ENCODE peak calls at places on chromosomes 6 and 20, in ten cellular contexts. One of them, this sample, is unnamed.

GRCh38 chr6:97867177-97867576 is 584.2 kb upstream of the MMS22L start:
- DNase-seq in heart left ventricle: no peak
- DNase-seq in MM.1S: no peak
- DNase-seq in neural progenitor cell: no peak
- DNase-seq in thyroid gland: no peak
- DNase-seq in pancreas: no peak
- DNase-seq in CD4-positive, alpha-beta memory T cell: no peak
- DNase-seq in fibroblast of lung: no peak
- DNase-seq in tibial nerve: no peak
- DNase-seq in spleen: no peak
- DNase-seq in this sample: no peak

GRCh38 chr6:43509984-43510826 is at the start of gene LRRC73:
- DNase-seq in spleen: peak; percentile 97
- DNase-seq in fibroblast of lung: peak; percentile 77
- DNase-seq in neural progenitor cell: peak; percentile 94
- DNase-seq in tibial nerve: peak; percentile 76
- DNase-seq in pancreas: peak; percentile 87
- DNase-seq in heart left ventricle: peak; percentile 89
- DNase-seq in thyroid gland: peak; percentile 86
- DNase-seq in CD4-positive, alpha-beta memory T cell: peak; percentile 77
- DNase-seq in MM.1S: peak; percentile 80
- DNase-seq in this sample: peak; percentile 62

GRCh38 chr6:168045141-168045691 is 33.8 kb downstream of the FRMD1 start:
- DNase-seq in neural progenitor cell: no peak
- DNase-seq in fibroblast of lung: no peak
- DNase-seq in pancreas: no peak
- DNase-seq in CD4-positive, alpha-beta memory T cell: no peak
- DNase-seq in tibial nerve: no peak
- DNase-seq in MM.1S: no peak
- DNase-seq in thyroid gland: no peak
- DNase-seq in spleen: peak; percentile 65
- DNase-seq in heart left ventricle: no peak
- DNase-seq in this sample: no peak

GRCh38 chr20:5126512-5127203 is at the start of gene CDS2:
- DNase-seq in fibroblast of lung: peak; percentile 98
- DNase-seq in pancreas: peak; percentile 100
- DNase-seq in thyroid gland: peak; percentile 100
- DNase-seq in tibial nerve: peak; percentile 99
- DNase-seq in heart left ventricle: peak; percentile 100
- DNase-seq in MM.1S: peak; percentile 99
- DNase-seq in neural progenitor cell: peak; percentile 100
- DNase-seq in spleen: peak; percentile 100
- DNase-seq in CD4-positive, alpha-beta memory T cell: peak; percentile 99
- DNase-seq in this sample: peak; percentile 99

GRCh38 chr6:77383026-77383425 is 80.3 kb downstream of the HTR1B start:
- DNase-seq in neural progenitor cell: no peak
- DNase-seq in heart left ventricle: no peak
- DNase-seq in CD4-positive, alpha-beta memory T cell: no peak
- DNase-seq in spleen: no peak
- DNase-seq in thyroid gland: no peak
- DNase-seq in tibial nerve: no peak
- DNase-seq in MM.1S: no peak
- DNase-seq in fibroblast of lung: no peak
- DNase-seq in pancreas: no peak
- DNase-seq in this sample: no peak

GRCh38 chr6:168927026-168927425 is 326.6 kb downstream of the THBS2 start:
- DNase-seq in spleen: no peak
- DNase-seq in tibial nerve: no peak
- DNase-seq in pancreas: no peak
- DNase-seq in MM.1S: no peak
- DNase-seq in heart left ventricle: no peak
- DNase-seq in fibroblast of lung: no peak
- DNase-seq in thyroid gland: no peak
- DNase-seq in neural progenitor cell: no peak
- DNase-seq in CD4-positive, alpha-beta memory T cell: no peak
- DNase-seq in this sample: no peak

GRCh38 chr20:32278199-32278643 is 770 bp downstream of the KIF3B start:
- DNase-seq in thyroid gland: no peak
- DNase-seq in pancreas: no peak
- DNase-seq in neural progenitor cell: no peak
- DNase-seq in MM.1S: no peak
- DNase-seq in fibroblast of lung: no peak
- DNase-seq in tibial nerve: no peak
- DNase-seq in spleen: no peak
- DNase-seq in heart left ventricle: no peak
- DNase-seq in CD4-positive, alpha-beta memory T cell: peak; percentile 8
- DNase-seq in this sample: peak; percentile 3

GRCh38 chr20:13284830-13285229 is 63.8 kb downstream of the ISM1 start:
- DNase-seq in tibial nerve: no peak
- DNase-seq in spleen: no peak
- DNase-seq in neural progenitor cell: no peak
- DNase-seq in CD4-positive, alpha-beta memory T cell: no peak
- DNase-seq in pancreas: no peak
- DNase-seq in fibroblast of lung: no peak
- DNase-seq in thyroid gland: no peak
- DNase-seq in MM.1S: no peak
- DNase-seq in heart left ventricle: no peak
- DNase-seq in this sample: no peak

GRCh38 chr6:21935561-21936028 is 342.0 kb downstream of the SOX4 start:
- DNase-seq in neural progenitor cell: peak; percentile 53
- DNase-seq in spleen: no peak
- DNase-seq in heart left ventricle: no peak
- DNase-seq in thyroid gland: peak; percentile 41
- DNase-seq in fibroblast of lung: peak; percentile 60
- DNase-seq in MM.1S: no peak
- DNase-seq in CD4-positive, alpha-beta memory T cell: no peak
- DNase-seq in tibial nerve: no peak
- DNase-seq in pancreas: peak; percentile 5
- DNase-seq in this sample: peak; percentile 50

GRCh38 chr20:47233333-47234188 is 122.9 kb downstream of the ZMYND8 start:
- DNase-seq in tibial nerve: no peak
- DNase-seq in neural progenitor cell: no peak
- DNase-seq in fibroblast of lung: peak; percentile 28
- DNase-seq in MM.1S: no peak
- DNase-seq in spleen: no peak
- DNase-seq in CD4-positive, alpha-beta memory T cell: no peak
- DNase-seq in pancreas: no peak
- DNase-seq in heart left ventricle: no peak
- DNase-seq in thyroid gland: no peak
- DNase-seq in this sample: no peak

GRCh38 chr6:109454483-109455160 is 950 bp downstream of the MICAL1 start:
- DNase-seq in neural progenitor cell: no peak
- DNase-seq in fibroblast of lung: peak; percentile 26
- DNase-seq in heart left ventricle: peak; percentile 43
- DNase-seq in spleen: peak; percentile 94
- DNase-seq in tibial nerve: no peak
- DNase-seq in pancreas: no peak
- DNase-seq in CD4-positive, alpha-beta memory T cell: peak; percentile 82
- DNase-seq in thyroid gland: peak; percentile 21
- DNase-seq in MM.1S: peak; percentile 61
- DNase-seq in this sample: peak; percentile 14

DNA sequence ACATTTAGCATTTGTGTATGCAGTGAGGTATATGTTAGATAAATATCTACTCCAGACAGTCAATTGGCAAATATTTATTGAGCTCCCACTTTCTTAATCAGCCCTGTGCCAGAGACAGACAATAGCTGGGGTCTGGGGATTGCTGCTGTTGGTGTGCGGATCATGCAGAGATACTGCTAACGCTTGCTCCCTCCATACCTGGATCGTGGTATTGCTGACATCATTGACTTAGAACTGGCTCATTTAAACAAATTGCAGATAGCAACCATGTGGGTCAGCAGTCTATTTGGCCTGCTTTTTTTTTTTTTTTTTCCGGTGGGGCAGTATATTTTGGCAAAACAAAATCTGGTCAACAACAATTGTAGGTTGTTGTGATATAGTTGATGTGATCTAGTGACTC is 9.5 kb downstream of the ARID1B start:
- DNase-seq in CD4-positive, alpha-beta memory T cell: no peak
- DNase-seq in pancreas: no peak
- DNase-seq in tibial nerve: no peak
- DNase-seq in spleen: no peak
- DNase-seq in heart left ventricle: no peak
- DNase-seq in MM.1S: no peak
- DNase-seq in neural progenitor cell: no peak
- DNase-seq in thyroid gland: no peak
- DNase-seq in fibroblast of lung: no peak
- DNase-seq in this sample: no peak
- H3K36me3 ChIP-seq in CD4-positive, alpha-beta memory T cell: no peaks in the 10 kb centered on the region
- H3K36me3 ChIP-seq in pancreas: no peaks in the 10 kb centered on the region
- H3K36me3 ChIP-seq in tibial nerve: no peaks in the 10 kb centered on the region
- H3K36me3 ChIP-seq in spleen: peaks cover 8% of the 10 kb centered on the region
- H3K36me3 ChIP-seq in heart left ventricle: no peaks in the 10 kb centered on the region
- H3K36me3 ChIP-seq in MM.1S: no peaks in the 10 kb centered on the region
- H3K36me3 ChIP-seq in neural progenitor cell: no peaks in the 10 kb centered on the region
- H3K36me3 ChIP-seq in thyroid gland: no peaks in the 10 kb centered on the region
- H3K36me3 ChIP-seq in fibroblast of lung: no peaks in the 10 kb centered on the region
- H3K36me3 ChIP-seq in this sample: no peaks in the 10 kb centered on the region

DNA sequence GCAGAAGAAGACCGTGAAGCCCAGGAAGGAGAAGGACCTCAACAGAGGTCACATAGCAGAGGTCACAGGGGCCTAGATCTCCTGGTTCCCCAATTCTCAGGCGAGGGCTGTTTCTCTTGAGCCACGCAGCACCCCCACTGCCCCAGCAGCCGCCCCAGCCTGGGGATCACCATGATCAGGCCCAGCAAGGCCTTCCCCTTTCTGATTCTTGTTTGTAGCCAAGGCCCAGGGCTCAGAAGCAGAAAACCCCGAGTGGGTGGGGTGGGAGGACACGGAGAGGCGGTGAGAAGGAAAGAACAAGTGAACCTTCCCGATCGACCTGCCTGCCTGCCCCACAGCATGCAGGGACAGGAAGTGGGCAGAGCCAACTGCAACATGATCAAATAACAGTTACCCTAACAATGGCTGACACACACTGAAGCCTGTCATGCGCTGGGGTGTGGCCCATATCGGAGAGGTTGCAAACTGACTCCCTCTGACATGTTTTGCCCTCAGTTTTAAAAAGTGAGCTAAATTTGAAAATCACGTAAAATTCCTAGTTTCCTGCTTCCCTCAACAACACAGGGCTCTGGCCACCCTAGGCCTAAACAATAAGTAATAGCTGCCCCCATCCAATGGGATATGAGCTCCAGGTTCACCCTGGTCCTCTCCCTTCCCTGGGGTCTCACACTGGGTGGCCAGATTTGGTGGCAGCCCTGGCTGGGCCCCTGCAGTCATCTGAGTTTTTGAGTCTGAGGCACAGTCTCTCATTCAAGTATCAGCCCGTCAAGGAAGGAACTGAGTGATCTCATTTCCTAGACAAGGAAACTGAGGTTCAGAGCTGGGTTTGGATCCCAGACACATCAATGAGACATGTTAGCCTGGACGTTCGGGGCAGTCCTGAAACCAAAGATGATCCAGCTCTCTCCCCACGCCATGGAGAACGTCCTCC is 6.5 kb downstream of the PEDS1 start:
- DNase-seq in fibroblast of lung: peak; percentile 34
- DNase-seq in thyroid gland: no peak
- DNase-seq in heart left ventricle: no peak
- DNase-seq in tibial nerve: no peak
- DNase-seq in neural progenitor cell: peak; percentile 46
- DNase-seq in pancreas: no peak
- DNase-seq in MM.1S: no peak
- DNase-seq in spleen: peak; percentile 92
- DNase-seq in CD4-positive, alpha-beta memory T cell: peak; percentile 84
- DNase-seq in this sample: no peak
- H3K4me3 ChIP-seq in fibroblast of lung: no peak overlapping the region
- H3K4me3 ChIP-seq in thyroid gland: no peak overlapping the region
- H3K4me3 ChIP-seq in heart left ventricle: no peak overlapping the region
- H3K4me3 ChIP-seq in tibial nerve: no peak overlapping the region
- H3K4me3 ChIP-seq in neural progenitor cell: no peak overlapping the region
- H3K4me3 ChIP-seq in pancreas: no peak overlapping the region
- H3K4me3 ChIP-seq in MM.1S: no peak overlapping the region
- H3K4me3 ChIP-seq in spleen: no peak overlapping the region
- H3K4me3 ChIP-seq in CD4-positive, alpha-beta memory T cell: peak overlapping the region; percentile 4
- H3K4me3 ChIP-seq in this sample: no peak overlapping the region

DNA sequence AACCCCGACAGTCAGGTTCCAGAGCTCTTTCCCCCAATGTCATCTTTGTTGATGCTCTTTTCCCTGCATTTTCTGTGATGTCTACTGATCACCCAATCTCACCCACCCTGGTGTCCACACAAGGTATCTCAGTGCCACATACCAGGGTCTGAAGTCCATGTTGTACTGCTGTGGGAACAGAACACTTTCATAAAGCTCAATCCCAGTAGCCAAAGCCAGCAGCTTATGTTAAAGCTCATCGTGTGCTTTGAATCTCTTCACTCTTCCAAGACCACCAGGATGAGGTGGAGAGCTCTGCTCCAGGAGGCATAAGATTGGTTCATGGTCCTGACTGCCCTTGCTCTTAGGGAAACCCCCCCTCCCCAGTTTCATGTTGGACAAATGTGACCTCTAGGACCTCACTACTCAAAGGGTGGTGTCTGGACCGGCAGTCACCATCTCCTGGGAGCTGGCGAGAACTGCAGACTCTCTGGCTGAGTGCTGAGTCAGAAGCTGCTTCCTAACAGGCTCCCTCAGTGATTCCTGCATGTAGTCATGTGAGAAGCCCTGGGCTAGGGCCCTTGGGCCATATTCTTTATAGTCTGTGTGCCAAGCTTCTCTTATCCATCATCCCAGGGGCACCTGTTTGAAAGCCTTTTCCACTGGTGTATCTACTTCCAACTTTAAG is 13.4 kb upstream of the CPNE5 start:
- DNase-seq in MM.1S: no peak
- DNase-seq in neural progenitor cell: no peak
- DNase-seq in CD4-positive, alpha-beta memory T cell: no peak
- DNase-seq in pancreas: no peak
- DNase-seq in tibial nerve: no peak
- DNase-seq in spleen: no peak
- DNase-seq in fibroblast of lung: peak; percentile 67
- DNase-seq in heart left ventricle: no peak
- DNase-seq in thyroid gland: no peak
- DNase-seq in this sample: peak; percentile 83
- H3K36me3 ChIP-seq in MM.1S: no peaks in the 10 kb centered on the region
- H3K36me3 ChIP-seq in neural progenitor cell: no peaks in the 10 kb centered on the region
- H3K36me3 ChIP-seq in CD4-positive, alpha-beta memory T cell: peaks cover 25% of the 10 kb centered on the region
- H3K36me3 ChIP-seq in pancreas: peaks cover 9% of the 10 kb centered on the region
- H3K36me3 ChIP-seq in tibial nerve: no peaks in the 10 kb centered on the region
- H3K36me3 ChIP-seq in spleen: peaks cover 49% of the 10 kb centered on the region
- H3K36me3 ChIP-seq in fibroblast of lung: peaks cover 2% of the 10 kb centered on the region
- H3K36me3 ChIP-seq in heart left ventricle: no peaks in the 10 kb centered on the region
- H3K36me3 ChIP-seq in thyroid gland: peaks cover 4% of the 10 kb centered on the region
- H3K36me3 ChIP-seq in this sample: peaks cover 4% of the 10 kb centered on the region

DNA sequence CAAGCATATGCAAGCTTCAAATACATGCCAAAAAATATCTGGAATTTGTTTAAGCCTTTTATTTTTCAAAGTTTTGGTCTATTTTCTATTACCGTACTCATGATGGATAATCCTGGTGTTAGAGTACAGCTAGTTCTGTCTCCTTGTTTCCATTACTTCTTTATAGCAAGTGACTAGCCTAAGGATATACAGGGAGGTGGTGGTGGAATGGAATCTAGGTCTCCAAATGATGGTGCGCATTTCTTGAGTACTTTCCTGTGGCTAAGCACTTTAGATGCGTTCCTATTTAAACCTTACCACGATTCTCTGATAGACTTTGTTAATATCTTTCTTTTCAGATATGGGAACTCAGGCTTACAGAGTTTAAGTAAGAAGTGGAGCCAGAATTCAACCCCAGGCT is 3.5 kb downstream of the SLC16A10 start:
- DNase-seq in CD4-positive, alpha-beta memory T cell: no peak
- DNase-seq in MM.1S: no peak
- DNase-seq in neural progenitor cell: no peak
- DNase-seq in tibial nerve: no peak
- DNase-seq in fibroblast of lung: no peak
- DNase-seq in heart left ventricle: no peak
- DNase-seq in spleen: no peak
- DNase-seq in pancreas: no peak
- DNase-seq in thyroid gland: no peak
- DNase-seq in this sample: no peak
- H3K4me3 ChIP-seq in CD4-positive, alpha-beta memory T cell: no peak overlapping the region
- H3K4me3 ChIP-seq in MM.1S: no peak overlapping the region
- H3K4me3 ChIP-seq in neural progenitor cell: no peak overlapping the region
- H3K4me3 ChIP-seq in tibial nerve: no peak overlapping the region
- H3K4me3 ChIP-seq in fibroblast of lung: no peak overlapping the region
- H3K4me3 ChIP-seq in heart left ventricle: no peak overlapping the region
- H3K4me3 ChIP-seq in spleen: no peak overlapping the region
- H3K4me3 ChIP-seq in pancreas: peak overlapping the region; percentile 87
- H3K4me3 ChIP-seq in thyroid gland: no peak overlapping the region
- H3K4me3 ChIP-seq in this sample: no peak overlapping the region